ENCODE peak calls at places on chromosome 17, in four cellular contexts. T is AG10803, U is PC-3, P is IMR-90. A is an unnamed sample.

GRCh38 chr17:10653987-10654386 is 3.1 kb downstream of the MYH3 start:
- DNase-seq in T (no peak), U (no peak), P (no peak), A (no peak)

GRCh38 chr17:82458130-82458884 is at the start of gene NARF:
- DNase-seq in T (peak; percentile 99), U (peak; percentile 98), P (peak; percentile 98), A (peak; percentile 100)

GRCh38 chr17:17435323-17435722 is 41.5 kb upstream of the MED9 start:
- DNase-seq in T (peak; percentile 62), U (peak; percentile 81), P (peak; percentile 99), A (peak; percentile 10)

GRCh38 chr17:51598824-51599223 is 338.5 kb downstream of the UTP18 start:
- DNase-seq in T (no peak), U (no peak), P (no peak), A (no peak)

GRCh38 chr17:57389474-57389873 is 133.2 kb downstream of the MSI2 start:
- DNase-seq in T (no peak), U (no peak), P (no peak), A (no peak)

GRCh38 chr17:34318474-34318873 is 761 bp upstream of the CCL8 start:
- DNase-seq in T (no peak), U (peak; percentile 1), P (no peak), A (peak; percentile 5)

GRCh38 chr17:34991606-34992005 is 11.3 kb downstream of the LIG3 start:
- DNase-seq in T (no peak), U (no peak), P (no peak), A (no peak)

GRCh38 chr17:80883831-80884735 is 107.6 kb upstream of the CHMP6 start:
- DNase-seq in T (no peak), U (no peak), P (no peak), A (no peak)

GRCh38 chr17:80481284-80482057 is 5.1 kb upstream of the NPTX1 start:
- DNase-seq in T (no peak), U (no peak), P (no peak), A (no peak)

GRCh38 chr17:42153919-42154491 is 784 bp downstream of the RAB5C start:
- DNase-seq in T (peak; percentile 43), U (no peak), P (peak; percentile 29), A (peak; percentile 22)

GRCh38 chr17:32515677-32516383 is 29.0 kb downstream of the CDK5R1 start:
- DNase-seq in T (no peak), U (no peak), P (no peak), A (no peak)

GRCh38 chr17:36937961-36938565 is 788 bp downstream of the LHX1 start:
- DNase-seq in T (no peak), U (no peak), P (peak; percentile 25), A (peak; percentile 42)

GRCh38 chr17:50297407-50297865 is 23.2 kb downstream of the TMEM92 start:
- DNase-seq in T (peak; percentile 58), U (peak; percentile 82), P (peak; percentile 63), A (peak; percentile 79)

GRCh38 chr17:5011928-5012327 is 14.2 kb downstream of the KIF1C start:
- DNase-seq in T (no peak), U (peak; percentile 14), P (peak; percentile 72), A (peak; percentile 63)

GRCh38 chr17:36544049-36544319 is 735 bp upstream of the GGNBP2 start:
- DNase-seq in T (peak; percentile 64), U (peak; percentile 39), P (peak; percentile 55), A (peak; percentile 45)

GRCh38 chr17:73166731-73167581 is 2.1 kb downstream of the SSTR2 start:
- DNase-seq in T (no peak), U (no peak), P (no peak), A (no peak)

GRCh38 chr17:80264048-80264792 is 3.6 kb downstream of the RNF213 start:
- DNase-seq in T (no peak), U (no peak), P (no peak), A (no peak)

GRCh38 chr17:28563475-28563874 is 7.8 kb downstream of the PIGS start:
- DNase-seq in T (peak; percentile 65), U (no peak), P (peak; percentile 60), A (no peak)

GRCh38 chr17:39513256-39513655 is 52.0 kb downstream of the CDK12 start:
- DNase-seq in T (no peak), U (no peak), P (no peak), A (no peak)

GRCh38 chr17:57662644-57663308 is 82.3 kb downstream of the CCDC182 start:
- DNase-seq in T (peak; percentile 99), U (peak; percentile 100), P (peak; percentile 99), A (peak; percentile 99)

GRCh38 chr17:36525113-36525512 is 9.6 kb downstream of the MYO19 start:
- DNase-seq in T (no peak), U (peak; percentile 14), P (peak; percentile 65), A (peak; percentile 44)

GRCh38 chr17:78946131-78946530 is 20.9 kb upstream of the TIMP2 start:
- DNase-seq in T (no peak), U (no peak), P (no peak), A (no peak)

GRCh38 chr17:78993981-78994671 is 14.4 kb upstream of the LGALS3BP start:
- DNase-seq in T (no peak), U (no peak), P (no peak), A (no peak)

GRCh38 chr17:10198509-10199249 is at the start of gene GAS7:
- DNase-seq in T (no peak), U (no peak), P (peak; percentile 26), A (no peak)

GRCh38 chr17:21210411-21211076 is 3.4 kb downstream of the TMEM11 start:
- DNase-seq in T (no peak), U (no peak), P (no peak), A (no peak)

GRCh38 chr17:82507631-82508175 is 11.8 kb upstream of the FOXK2 start:
- DNase-seq in T (no peak), U (no peak), P (no peak), A (no peak)

GRCh38 chr17:79038545-79039135 is 14.7 kb downstream of the C1QTNF1 start:
- DNase-seq in T (peak; percentile 99), U (peak; percentile 94), P (peak; percentile 96), A (peak; percentile 94)

GRCh38 chr17:74305865-74306654 is 20.0 kb upstream of the KIF19 start:
- DNase-seq in T (peak; percentile 34), U (peak; percentile 44), P (no peak), A (peak; percentile 7)
- TF ChIP-seq CTCF in T (no peak), U (peak; percentile 48), P (no peak), A (no peak)

GRCh38 chr17:31308372-31308905 is 5.4 kb downstream of the EVI2B start:
- DNase-seq in T (no peak), U (no peak), P (no peak), A (no peak)
- H3K4me3 ChIP-seq in T (no peak overlapping the region), U (no peak overlapping the region), P (no peak overlapping the region), A (no peak overlapping the region)

GRCh38 chr17:76107507-76107906 is 3.9 kb upstream of the EXOC7 start:
- DNase-seq in T (no peak), U (peak; percentile 58), P (no peak), A (peak; percentile 39)
- TF ChIP-seq CTCF in T (peak; percentile 8), U (peak; percentile 47), P (no peak), A (no peak)

GRCh38 chr17:45371414-45372324 is 54.8 kb upstream of the MAP3K14 start:
- DNase-seq in T (peak; percentile 98), U (peak; percentile 83), P (peak; percentile 96), A (peak; percentile 96)

GRCh38 chr17:45370949-45371413 is 54.2 kb upstream of the MAP3K14 start:
- DNase-seq in T (no peak), U (peak; percentile 31), P (peak; percentile 50), A (peak; percentile 29)

GRCh38 chr17:45368661-45369060 is 51.8 kb upstream of the MAP3K14 start:
- DNase-seq in T (peak; percentile 94), U (no peak), P (peak; percentile 92), A (no peak)

GRCh38 chr17:45374501-45374900 is 57.7 kb upstream of the MAP3K14 start:
- DNase-seq in T (no peak), U (peak; percentile 50), P (peak; percentile 29), A (no peak)

GRCh38 chr17:45372325-45372869 is 55.6 kb upstream of the MAP3K14 start:
- DNase-seq in T (peak; percentile 16), U (peak; percentile 43), P (peak; percentile 20), A (no peak)
- H3K4me3 ChIP-seq in T (no peak overlapping the region), U (no peak overlapping the region), P (no peak overlapping the region), A (no peak overlapping the region)